ENCODE peak calls at places on chromosomes 7 and 10, in ten cellular contexts. B is IMR-90, Z is astrocyte, J is keratinocyte, M is neural progenitor cell, X is A549, A is SK-N-SH, S is hepatocyte, N is neuronal stem cell, F is mammary epithelial cell. T is an unnamed sample.

GRCh38 chr7:43148161-43148731 is 35.8 kb downstream of the HECW1 start:
- DNase-seq in A (no peak), Z (peak; percentile 22), X (no peak), M (no peak), J (peak; percentile 25), F (peak; percentile 85), S (no peak), B (peak; percentile 23), N (no peak), T (peak; percentile 41)

GRCh38 chr7:141421306-141421705 is 129.9 kb upstream of the AGK start:
- DNase-seq in S (no peak), X (no peak), F (no peak), N (no peak), Z (no peak), B (no peak), M (no peak), J (no peak), A (no peak), T (no peak)

GRCh38 chr7:73881352-73882059 is 20.5 kb downstream of the TMEM270 start:
- DNase-seq in X (no peak), N (no peak), M (no peak), B (no peak), Z (no peak), S (no peak), A (peak; percentile 47), F (no peak), J (no peak), T (no peak)

GRCh38 chr10:126186746-126187145 is 201.5 kb downstream of the ADAM12 start:
- DNase-seq in Z (no peak), F (no peak), N (no peak), X (peak; percentile 34), M (no peak), S (no peak), A (no peak), B (peak; percentile 48), J (no peak), T (no peak)

GRCh38 chr10:128463991-128464755 is 337.9 kb upstream of the MKI67 start:
- DNase-seq in Z (peak; percentile 63), F (peak; percentile 67), M (peak; percentile 57), N (peak; percentile 42), J (peak; percentile 54), X (peak; percentile 66), B (peak; percentile 63), A (no peak), S (peak; percentile 77), T (peak; percentile 55)

GRCh38 chr7:128697301-128697905 is 25.3 kb downstream of the GARIN1A start:
- DNase-seq in A (peak; percentile 89), S (peak; percentile 68), M (peak; percentile 88), B (peak; percentile 44), X (peak; percentile 87), N (peak; percentile 62), J (peak; percentile 11), Z (peak; percentile 57), F (peak; percentile 62), T (peak; percentile 73)

GRCh38 chr7:11235491-11235890 is 261.8 kb downstream of the PHF14 start:
- DNase-seq in B (no peak), J (no peak), S (no peak), Z (no peak), X (no peak), M (peak; percentile 20), F (no peak), A (no peak), N (no peak), T (no peak)

GRCh38 chr7:105530546-105530945 is 1.5 kb upstream of the RINT1 start:
- DNase-seq in M (no peak), J (no peak), F (no peak), S (no peak), X (no peak), B (no peak), A (no peak), N (no peak), Z (no peak), T (no peak)

GRCh38 chr10:88342733-88343310 is 240.3 kb downstream of the RNLS start:
- DNase-seq in Z (no peak), F (no peak), B (no peak), X (no peak), N (no peak), J (no peak), S (no peak), A (peak; percentile 22), M (no peak), T (no peak)

GRCh38 chr7:12889391-12889790 is 202.0 kb downstream of the ARL4A start:
- DNase-seq in X (no peak), F (no peak), A (no peak), N (no peak), J (no peak), Z (peak; percentile 51), M (no peak), B (peak; percentile 51), S (no peak), T (peak; percentile 64)

GRCh38 chr7:157299613-157300405 is 37.0 kb upstream of the DNAJB6 start:
- DNase-seq in F (no peak), N (no peak), Z (no peak), B (no peak), S (no peak), A (peak; percentile 71), J (peak; percentile 69), X (peak; percentile 87), M (no peak), T (no peak)

GRCh38 chr7:38681882-38682281 is 50.7 kb upstream of the AMPH start:
- DNase-seq in S (no peak), J (no peak), A (no peak), F (no peak), X (no peak), M (no peak), Z (no peak), B (peak; percentile 31), N (no peak), T (peak; percentile 30)

GRCh38 chr7:121166885-121167284 is 161.9 kb upstream of the WNT16 start:
- DNase-seq in F (no peak), Z (no peak), M (peak; percentile 4), A (peak; percentile 33), X (no peak), J (no peak), B (no peak), S (no peak), N (no peak), T (no peak)

GRCh38 chr10:55628260-55628701 is 732.8 kb downstream of the ZWINT start:
- DNase-seq in M (peak; percentile 77), B (no peak), J (no peak), A (peak; percentile 61), F (no peak), Z (no peak), N (peak; percentile 44), X (peak; percentile 9), S (peak; percentile 34), T (peak; percentile 12)

GRCh38 chr7:69864822-69865221 is 266.5 kb downstream of the AUTS2 start:
- DNase-seq in Z (no peak), A (no peak), N (no peak), M (no peak), J (no peak), S (no peak), X (no peak), B (no peak), F (no peak), T (no peak)

DNA sequence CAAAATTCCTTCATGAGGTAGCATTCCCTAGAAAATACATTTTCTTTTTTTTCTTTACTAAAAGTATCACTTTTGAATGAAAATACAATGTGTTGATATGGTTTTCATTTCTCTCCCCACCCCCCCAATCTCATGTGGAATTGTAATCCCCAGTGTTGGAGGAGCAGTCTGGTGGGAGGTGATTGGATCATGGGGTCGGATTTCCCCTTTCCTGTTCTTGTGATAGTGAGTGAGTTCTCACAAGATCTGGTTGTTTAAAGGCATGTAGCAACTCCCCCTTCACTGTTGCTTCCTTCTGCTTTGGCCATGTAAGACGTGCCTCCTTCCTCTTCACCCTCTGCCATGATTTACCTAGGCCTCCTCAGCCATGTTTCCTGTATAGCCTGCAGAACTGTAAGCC is 790.3 kb upstream of the KCND2 start:
- DNase-seq in J (no peak), N (no peak), S (no peak), F (no peak), B (no peak), Z (no peak), X (no peak), A (no peak), M (peak; percentile 13), T (no peak)
- H3K4me2 ChIP-seq in J (no peak overlapping the region), N (no peak overlapping the region), S (no peak overlapping the region), F (no peak overlapping the region), B (no peak overlapping the region), Z (no peak overlapping the region), X (no peak overlapping the region), A (no peak overlapping the region), M (no peak overlapping the region), T (no peak overlapping the region)

GRCh38 chr7:97116308-97116707 is 1.2 kb upstream of the SDHAF3 start:
- DNase-seq in F (no peak), J (no peak), M (no peak), X (no peak), Z (no peak), S (peak; percentile 29), A (no peak), N (no peak), B (no peak), T (no peak)
- H3K27ac ChIP-seq in F (no peak overlapping the region), J (no peak overlapping the region), M (no peak overlapping the region), X (no peak overlapping the region), Z (no peak overlapping the region), S (peak overlapping the region; percentile 91), A (no peak overlapping the region), N (no peak overlapping the region), B (no peak overlapping the region), T (no peak overlapping the region)

DNA sequence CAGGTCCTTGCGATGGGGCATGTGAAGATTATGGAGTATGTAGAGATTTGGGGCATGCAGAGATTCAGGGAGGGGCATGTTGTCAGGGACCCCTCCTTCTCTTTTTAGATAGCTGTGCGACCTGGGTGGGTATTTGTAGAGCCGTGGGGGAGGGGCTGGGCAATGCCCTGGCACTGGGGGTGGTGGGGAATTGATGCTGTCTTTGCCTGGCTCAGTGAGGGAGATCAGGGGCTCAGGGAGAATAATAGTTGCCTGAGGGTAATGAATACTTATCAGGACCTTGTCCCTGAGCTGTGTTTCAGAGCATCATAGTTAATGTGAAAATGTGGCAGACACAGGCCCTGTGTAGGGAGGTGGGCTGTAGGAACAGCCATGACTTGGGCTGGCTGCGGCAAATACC is 3.5 kb downstream of the RAMP3 start:
- DNase-seq in A (peak; percentile 60), M (no peak), J (no peak), S (no peak), F (no peak), N (no peak), X (no peak), B (no peak), Z (no peak), T (no peak)
- H3K4me2 ChIP-seq in A (no peak overlapping the region), M (no peak overlapping the region), J (no peak overlapping the region), S (no peak overlapping the region), F (no peak overlapping the region), N (no peak overlapping the region), X (no peak overlapping the region), B (no peak overlapping the region), Z (no peak overlapping the region), T (no peak overlapping the region)

DNA sequence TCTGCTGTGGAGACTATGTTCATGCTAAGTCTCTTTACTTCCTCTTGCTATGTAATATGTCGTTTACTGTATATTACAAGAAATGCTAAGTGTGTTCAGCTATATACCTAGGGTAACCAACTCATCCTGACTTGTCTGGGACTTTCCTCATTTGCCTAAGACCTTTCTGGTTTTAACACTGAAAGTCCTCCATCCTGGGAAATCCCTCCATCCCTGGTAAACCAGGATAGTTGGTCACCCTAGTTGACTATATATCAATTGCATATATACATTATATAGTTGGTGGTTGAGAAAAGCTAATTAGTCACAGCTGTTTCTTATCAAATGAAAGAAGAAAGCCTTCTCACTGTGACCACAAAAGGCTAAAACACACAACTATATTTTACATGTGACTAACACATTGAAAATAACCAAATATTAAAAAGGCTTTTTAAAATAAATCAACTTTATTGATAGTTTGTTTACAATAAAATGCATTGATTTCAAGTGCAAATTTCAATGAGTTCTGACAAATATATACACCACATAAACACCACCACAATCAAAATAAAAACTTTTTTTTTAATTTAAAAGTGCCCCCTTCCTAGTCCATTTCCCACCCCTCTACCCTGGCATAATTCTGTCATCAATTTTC is 167.7 kb upstream of the INHBA start:
- DNase-seq in X (no peak), S (no peak), M (no peak), A (no peak), B (peak; percentile 76), Z (no peak), J (no peak), N (no peak), F (peak; percentile 75), T (peak; percentile 25)
- H3K27ac ChIP-seq in X (no peak overlapping the region), S (no peak overlapping the region), M (no peak overlapping the region), A (peak overlapping the region; percentile 68), B (no peak overlapping the region), Z (no peak overlapping the region), J (no peak overlapping the region), N (no peak overlapping the region), F (no peak overlapping the region), T (peak overlapping the region; percentile 76)

T was measured in fibroblast of lung.